ENCODE peak calls at places on chromosomes 11 and 22, in four cellular contexts. P, R, A and Z are unnamed samples.

GRCh38 chr22:46587492-46588278 is 32.5 kb upstream of the GRAMD4 start:
- DNase-seq in P (no peak), R (no peak), A (no peak), Z (no peak)

GRCh38 chr22:50530857-50531545 is 1.2 kb upstream of the TYMP start:
- DNase-seq in P (no peak), R (peak; percentile 65), A (no peak), Z (peak; percentile 79)

GRCh38 chr11:5071815-5072214 is 2.4 kb downstream of the OR52E1 start:
- DNase-seq in P (no peak), R (no peak), A (no peak), Z (no peak)

GRCh38 chr11:126345759-126346585 is 9.5 kb upstream of the ST3GAL4 start:
- DNase-seq in P (no peak), R (no peak), A (no peak), Z (peak; percentile 45)

GRCh38 chr11:130168105-130168504 is 8.5 kb downstream of the ST14 start:
- DNase-seq in P (no peak), R (no peak), A (no peak), Z (no peak)

GRCh38 chr22:42277232-42277753 is 6.8 kb upstream of the TCF20 start:
- DNase-seq in P (no peak), R (no peak), A (no peak), Z (no peak)

GRCh38 chr11:28961726-28962125 is 853.5 kb downstream of the METTL15 start:
- DNase-seq in P (no peak), R (no peak), A (no peak), Z (no peak)

GRCh38 chr11:33835143-33835878 is 56.6 kb downstream of the LMO2 start:
- DNase-seq in P (no peak), R (no peak), A (no peak), Z (no peak)

GRCh38 chr11:105589346-105589745 is 20.5 kb upstream of the GRIA4 start:
- DNase-seq in P (no peak), R (no peak), A (no peak), Z (no peak)

GRCh38 chr11:103529217-103529684 is 420.0 kb downstream of the DYNC2H1 start:
- DNase-seq in P (no peak), R (no peak), A (peak; percentile 20), Z (no peak)

GRCh38 chr11:315051-315481 is 1.2 kb downstream of the IFITM1 start:
- DNase-seq in P (no peak), R (peak; percentile 26), A (no peak), Z (no peak)

GRCh38 chr11:18145025-18145424 is 12.7 kb downstream of the MRGPRX3 start:
- DNase-seq in P (no peak), R (no peak), A (no peak), Z (no peak)
- TF ChIP-seq CTCF in P (no peak), R (no peak), A (peak; percentile 42), Z (no peak)

DNA sequence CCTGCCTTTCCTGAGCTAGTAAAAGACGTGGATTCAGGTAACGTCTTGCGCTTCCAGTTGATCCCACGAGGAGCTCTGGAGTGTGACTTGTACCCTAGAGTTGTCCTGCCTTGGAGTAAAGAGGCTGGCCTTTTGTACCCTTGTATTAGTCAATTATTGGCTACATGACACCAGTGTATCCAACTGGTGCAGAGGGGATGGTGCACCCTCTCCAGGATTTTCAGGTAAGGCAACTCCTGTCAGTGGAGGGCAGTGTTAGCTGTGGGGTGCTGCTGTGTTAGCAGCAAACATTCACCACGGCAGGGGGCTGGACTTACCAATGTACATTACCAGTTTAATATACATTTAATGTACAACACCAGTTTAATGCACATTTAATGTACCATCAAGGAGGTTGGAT is 233.5 kb downstream of the MIAT start:
- DNase-seq in P (no peak), R (no peak), A (no peak), Z (no peak)
- TF ChIP-seq CTCF in P (no peak), R (no peak), A (no peak), Z (no peak)

DNA sequence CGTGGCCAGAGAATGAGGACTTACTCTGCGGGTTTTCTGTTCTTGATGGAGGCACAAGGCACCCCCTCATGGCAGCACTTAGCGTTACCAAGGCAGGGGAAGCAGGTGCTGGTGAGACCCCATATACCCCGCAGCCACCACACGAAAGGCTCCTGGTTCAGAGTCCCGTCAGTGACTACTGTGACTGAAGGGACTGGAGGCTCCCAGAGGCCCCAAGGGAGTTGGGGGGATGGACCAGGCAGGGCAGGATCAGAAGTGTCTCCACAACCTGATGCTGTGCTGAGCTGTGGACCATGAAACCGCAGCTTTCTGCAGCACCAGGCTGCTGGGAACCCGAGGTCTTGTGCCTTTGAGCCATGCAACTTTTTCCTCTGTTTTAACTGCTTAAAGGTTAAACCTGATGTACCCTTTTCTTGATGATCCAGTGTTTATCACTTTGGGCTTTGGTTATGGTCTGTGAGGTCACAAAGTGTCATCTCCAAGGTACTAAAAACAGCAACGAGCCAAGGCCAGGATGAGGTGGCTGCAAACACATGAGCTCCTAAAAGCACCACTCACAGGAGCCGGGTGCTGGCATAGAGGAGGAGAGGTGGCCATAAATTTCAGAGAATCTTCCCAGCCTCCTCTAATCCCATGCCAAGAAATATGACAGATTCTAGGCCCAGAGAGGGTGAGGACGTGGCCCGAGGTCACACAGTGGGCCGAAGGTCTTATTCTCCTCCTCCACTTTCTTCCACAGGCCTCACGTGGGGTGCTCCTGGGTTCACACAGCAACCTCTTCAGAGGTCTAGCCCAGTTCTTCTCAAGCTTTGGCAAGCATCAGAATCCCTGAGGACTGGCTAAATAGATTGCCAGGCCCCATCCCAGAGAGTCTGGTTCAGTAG is 4.2 kb upstream of the LRRC32 start:
- DNase-seq in P (no peak), R (no peak), A (no peak), Z (no peak)
- TF ChIP-seq CTCF in P (no peak), R (no peak), A (no peak), Z (no peak)

GRCh38 chr22:20782601-20783299 is 8.8 kb downstream of the SERPIND1 start:
- DNase-seq in P (no peak), R (no peak), A (no peak), Z (no peak)
- TF ChIP-seq CTCF in P (no peak), R (no peak), A (no peak), Z (no peak)

GRCh38 chr22:37262346-37262745 is 18.3 kb upstream of the RAC2 start:
- DNase-seq in P (no peak), R (no peak), A (no peak), Z (no peak)

GRCh38 chr22:37259540-37260029 is 15.5 kb upstream of the RAC2 start:
- DNase-seq in P (peak; percentile 49), R (no peak), A (no peak), Z (no peak)

GRCh38 chr22:37258810-37259472 is 14.9 kb upstream of the RAC2 start:
- DNase-seq in P (no peak), R (no peak), A (no peak), Z (no peak)

GRCh38 chr22:37260939-37261338 is 16.9 kb upstream of the RAC2 start:
- DNase-seq in P (peak; percentile 67), R (peak; percentile 51), A (no peak), Z (no peak)

GRCh38 chr22:37260396-37260795 is 16.3 kb upstream of the RAC2 start:
- DNase-seq in P (no peak), R (no peak), A (no peak), Z (no peak)
- TF ChIP-seq CTCF in P (no peak), R (no peak), A (no peak), Z (no peak)

GRCh38 chr11:12599408-12600143 is 74.6 kb upstream of the TEAD1 start:
- DNase-seq in P (no peak), R (peak; percentile 4), A (no peak), Z (no peak)
- TF ChIP-seq CTCF in P (peak; percentile 78), R (peak; percentile 77), A (peak; percentile 95), Z (no peak)

GRCh38 chr11:64148917-64149617 is 16.8 kb downstream of the MACROD1 start:
- DNase-seq in P (no peak), R (no peak), A (no peak), Z (no peak)
- TF ChIP-seq CTCF in P (peak; percentile 46), R (peak; percentile 61), A (peak; percentile 75), Z (no peak)

GRCh38 chr22:30004101-30004500 is 76.2 kb upstream of the HORMAD2 start:
- DNase-seq in P (no peak), R (no peak), A (no peak), Z (no peak)
- TF ChIP-seq CTCF in P (no peak), R (no peak), A (no peak), Z (no peak)